ENCODE peak calls at places on chromosomes 3 and 15, in nine cellular contexts. G is upper lobe of right lung, Q is WERI-Rb-1, P is tibial artery, O is mammary epithelial cell, Y is BJ, F is neural progenitor cell, Z is astrocyte, D is aorta. R is an unnamed sample.
A peak's percentile ranks its signal among the peaks of the same experiment; 100 is the strongest.

GRCh38 chr3:51929420-51930003 is 12.2 kb downstream of the RRP9 start:
- DNase-seq in G (no peak), Q (no peak), P (no peak), O (no peak), Y (no peak), F (peak; percentile 53), Z (no peak), D (no peak), R (peak; percentile 85)

GRCh38 chr3:37630441-37630840 is 231.2 kb upstream of the CTDSPL start:
- DNase-seq in G (no peak), Q (no peak), P (no peak), O (no peak), Y (no peak), F (no peak), Z (no peak), D (no peak), R (no peak)

GRCh38 chr15:65971741-65971995 is 102.4 kb downstream of the RAB11A start:
- DNase-seq in G (no peak), Q (no peak), P (no peak), O (no peak), Y (no peak), F (no peak), Z (no peak), D (no peak), R (no peak)

GRCh38 chr15:78243491-78243941 is 9.2 kb upstream of the ACSBG1 start:
- DNase-seq in G (no peak), Q (peak; percentile 37), P (no peak), O (peak; percentile 57), Y (no peak), F (peak; percentile 56), Z (peak; percentile 31), D (peak; percentile 59), R (peak; percentile 90)

GRCh38 chr15:72953306-72953705 is 99.0 kb upstream of the NEO1 start:
- DNase-seq in G (no peak), Q (no peak), P (no peak), O (no peak), Y (no peak), F (no peak), Z (no peak), D (no peak), R (no peak)

GRCh38 chr3:125602752-125603649 is 7.7 kb upstream of the OSBPL11 start:
- DNase-seq in G (no peak), Q (no peak), P (no peak), O (peak; percentile 86), Y (no peak), F (peak; percentile 33), Z (peak; percentile 83), D (no peak), R (no peak)

GRCh38 chr3:12750223-12750622 is 8.8 kb downstream of the TMEM40 start:
- DNase-seq in G (no peak), Q (no peak), P (peak; percentile 71), O (peak; percentile 76), Y (peak; percentile 38), F (no peak), Z (peak; percentile 84), D (no peak), R (no peak)

GRCh38 chr15:70669966-70670658 is 93.2 kb downstream of the UACA start:
- DNase-seq in G (no peak), Q (no peak), P (no peak), O (no peak), Y (no peak), F (no peak), Z (no peak), D (no peak), R (no peak)

GRCh38 chr3:126396536-126396935 is 1.8 kb downstream of the CFAP100 start:
- DNase-seq in G (no peak), Q (no peak), P (peak; percentile 45), O (no peak), Y (no peak), F (no peak), Z (no peak), D (no peak), R (no peak)

GRCh38 chr3:110576962-110577361 is 494.7 kb upstream of the NECTIN3 start:
- DNase-seq in G (no peak), Q (no peak), P (no peak), O (peak; percentile 77), Y (peak; percentile 92), F (peak; percentile 78), Z (peak; percentile 87), D (no peak), R (peak; percentile 46)

GRCh38 chr3:94704467-94704866 is 641.6 kb downstream of the NSUN3 start:
- DNase-seq in G (no peak), Q (no peak), P (no peak), O (no peak), Y (no peak), F (no peak), Z (no peak), D (no peak), R (no peak)

GRCh38 chr15:92906563-92907081 is 6.5 kb downstream of the CHD2 start:
- DNase-seq in G (no peak), Q (no peak), P (no peak), O (peak; percentile 97), Y (no peak), F (no peak), Z (peak; percentile 67), D (no peak), R (no peak)

GRCh38 chr3:156626104-156626503 is 48.3 kb upstream of the TIPARP start:
- DNase-seq in G (peak; percentile 89), Q (no peak), P (no peak), O (peak; percentile 92), Y (no peak), F (no peak), Z (peak; percentile 39), D (no peak), R (no peak)

GRCh38 chr15:46636220-46636619 is 1001.4 kb downstream of the SQOR start:
- DNase-seq in G (no peak), Q (no peak), P (no peak), O (no peak), Y (no peak), F (peak; percentile 26), Z (no peak), D (no peak), R (peak; percentile 13)

GRCh38 chr3:23749589-23749988 is 56.2 kb upstream of the UBE2E1 start:
- DNase-seq in G (no peak), Q (no peak), P (no peak), O (no peak), Y (no peak), F (no peak), Z (no peak), D (no peak), R (no peak)

GRCh38 chr3:23748398-23749110 is 57.2 kb upstream of the UBE2E1 start:
- DNase-seq in G (no peak), Q (no peak), P (no peak), O (peak; percentile 79), Y (no peak), F (no peak), Z (no peak), D (no peak), R (no peak)

GRCh38 chr3:23751485-23751811 is 54.3 kb upstream of the UBE2E1 start:
- DNase-seq in G (no peak), Q (no peak), P (no peak), O (no peak), Y (no peak), F (peak; percentile 86), Z (peak; percentile 47), D (no peak), R (peak; percentile 78)

GRCh38 chr3:23752126-23752525 is 53.6 kb upstream of the UBE2E1 start:
- DNase-seq in G (no peak), Q (no peak), P (no peak), O (no peak), Y (no peak), F (no peak), Z (peak; percentile 51), D (no peak), R (no peak)

DNA sequence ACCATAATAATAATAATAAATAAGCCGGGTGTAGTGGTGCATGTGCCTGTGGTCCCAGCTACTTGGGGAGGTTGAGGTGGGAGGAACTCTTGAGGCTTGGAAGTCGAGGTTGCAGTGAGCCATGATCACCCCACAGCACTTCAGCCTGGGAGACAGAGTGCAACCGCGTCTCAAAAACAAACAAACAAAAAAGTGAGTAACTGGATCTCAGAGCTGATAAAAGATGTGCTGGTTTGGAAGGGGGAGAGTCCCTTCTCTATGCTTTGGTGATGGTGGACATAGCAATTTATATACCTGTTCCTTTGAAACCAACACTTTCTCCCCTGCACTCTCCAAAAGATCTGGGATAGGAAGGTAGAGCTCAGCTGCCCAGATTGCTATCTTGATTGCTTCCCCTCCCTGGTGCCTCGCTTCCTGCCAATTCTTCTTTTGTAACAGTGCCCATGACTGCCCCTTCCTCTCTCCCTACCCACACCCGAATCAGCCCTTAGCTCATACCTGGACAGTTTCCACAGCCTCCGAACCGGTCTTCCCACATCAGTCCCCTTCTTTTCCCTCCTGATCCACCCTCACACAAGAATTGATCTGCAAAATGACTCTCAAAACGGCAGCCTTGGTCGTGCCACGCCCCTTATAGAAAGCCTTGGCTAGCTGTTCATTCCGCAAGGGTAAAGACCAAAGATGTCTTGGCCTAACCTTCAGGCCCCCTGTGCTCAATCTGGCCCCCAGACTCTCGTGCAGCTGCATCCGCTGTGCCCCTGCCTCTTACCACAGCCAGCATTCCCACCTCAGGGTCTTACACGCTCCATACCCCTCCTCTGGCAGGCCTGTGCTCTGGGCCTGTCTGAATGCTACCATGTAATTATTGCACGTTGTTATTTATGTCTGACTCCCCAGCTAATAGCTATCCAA is 54.9 kb upstream of the UBE2E1 start:
- DNase-seq in G (no peak), Q (no peak), P (no peak), O (no peak), Y (no peak), F (no peak), Z (no peak), D (no peak), R (no peak)
- H3K4me3 ChIP-seq in G (no peak overlapping the region), Q (no peak overlapping the region), P (no peak overlapping the region), O (no peak overlapping the region), Y (no peak overlapping the region), F (peak overlapping the region; percentile 28), Z (no peak overlapping the region), D (no peak overlapping the region), R (no peak overlapping the region)

GRCh38 chr3:195800240-195800639 is 11.5 kb downstream of the MUC4 start:
- DNase-seq in G (no peak), Q (no peak), P (no peak), O (no peak), Y (no peak), F (no peak), Z (no peak), D (no peak), R (no peak)
- H3K27me3 ChIP-seq in G (peaks cover 5% of the 10 kb centered on the region), Q (no peaks in the 10 kb centered on the region), P (no peaks in the 10 kb centered on the region), O (peaks cover 8% of the 10 kb centered on the region), Y (peaks cover 16% of the 10 kb centered on the region), F (no peaks in the 10 kb centered on the region), Z (peaks cover 31% of the 10 kb centered on the region), D (no peaks in the 10 kb centered on the region), R (no peaks in the 10 kb centered on the region)

GRCh38 chr15:74406992-74407705 is 26.6 kb downstream of the SEMA7A start:
- DNase-seq in G (no peak), Q (no peak), P (no peak), O (peak; percentile 88), Y (peak; percentile 80), F (peak; percentile 79), Z (peak; percentile 94), D (no peak), R (peak; percentile 84)
- H3K36me3 ChIP-seq in G (no peaks in the 10 kb centered on the region), Q (peaks cover 10% of the 10 kb centered on the region), P (no peaks in the 10 kb centered on the region), O (peaks cover 9% of the 10 kb centered on the region), Y (peaks cover 14% of the 10 kb centered on the region), F (no peaks in the 10 kb centered on the region), Z (peaks cover 10% of the 10 kb centered on the region), D (no peaks in the 10 kb centered on the region), R (no peaks in the 10 kb centered on the region)

DNA sequence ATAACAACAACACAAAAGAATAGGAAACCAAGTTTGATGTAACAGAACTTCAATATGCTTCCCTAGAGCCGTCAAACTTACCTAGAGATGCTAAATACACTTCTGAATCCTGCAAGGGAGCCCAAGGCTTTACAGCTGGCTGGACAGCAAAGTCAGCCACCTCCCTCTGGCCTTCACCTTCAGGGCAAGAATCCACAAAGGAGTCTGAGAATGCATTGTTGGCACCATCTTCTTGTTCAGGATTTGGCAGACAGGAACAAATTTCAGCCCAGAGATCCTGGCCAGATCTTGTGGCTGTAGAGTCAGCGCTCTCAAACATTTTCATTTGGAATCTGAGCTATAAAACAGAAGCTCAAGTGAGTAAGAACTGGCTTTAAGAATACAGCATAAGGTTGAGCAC is 2.2 kb downstream of the CCDC32 start:
- DNase-seq in G (no peak), Q (no peak), P (no peak), O (no peak), Y (no peak), F (no peak), Z (peak; percentile 15), D (no peak), R (no peak)
- H3K4me3 ChIP-seq in G (no peak overlapping the region), Q (no peak overlapping the region), P (no peak overlapping the region), O (no peak overlapping the region), Y (no peak overlapping the region), F (no peak overlapping the region), Z (no peak overlapping the region), D (no peak overlapping the region), R (no peak overlapping the region)